ENCODE peak calls at places on chromosomes 16 and 17, in nine cellular contexts. B is CD8-positive, alpha-beta T cell; A is pancreas; T is BE2C; N is left ventricle myocardium inferior; F is uterus; C is osteoblast; R is mucosa of descending colon; M is heart left ventricle. Y is an unnamed sample.
A peak's percentile ranks its signal among the peaks of the same experiment; 100 is the strongest.

GRCh38 chr17:75096082-75096625 is 8.4 kb downstream of the SLC16A5 start:
- DNase-seq in A (peak; percentile 75), F (no peak), B (no peak), C (peak; percentile 96), R (peak; percentile 88), N (peak; percentile 75), M (peak; percentile 83), T (no peak), Y (peak; percentile 22)

GRCh38 chr17:45366049-45366448 is 49.2 kb upstream of the MAP3K14 start:
- DNase-seq in N (no peak), M (no peak), T (no peak), F (no peak), A (no peak), B (no peak), C (peak; percentile 15), R (no peak), Y (no peak)

GRCh38 chr16:80691111-80691761 is 113.2 kb downstream of the CDYL2 start:
- DNase-seq in R (no peak), A (no peak), C (peak; percentile 59), M (no peak), B (no peak), F (no peak), T (no peak), N (no peak), Y (no peak)

GRCh38 chr17:16477255-16477654 is 14.7 kb downstream of the LRRC75A start:
- DNase-seq in N (peak; percentile 37), A (peak; percentile 13), F (peak; percentile 69), C (peak; percentile 99), T (no peak), B (no peak), M (peak; percentile 38), R (no peak), Y (no peak)

GRCh38 chr17:4960279-4960922 is 7.2 kb downstream of the SPAG7 start:
- DNase-seq in M (no peak), N (no peak), R (no peak), B (no peak), F (no peak), C (peak; percentile 69), T (no peak), A (no peak), Y (no peak)

GRCh38 chr17:65029605-65030308 is 26.8 kb downstream of the GNA13 start:
- DNase-seq in M (no peak), N (no peak), B (no peak), A (no peak), R (no peak), T (no peak), F (no peak), C (no peak), Y (no peak)

GRCh38 chr16:84266451-84266850 is 26.6 kb upstream of the KCNG4 start:
- DNase-seq in M (peak; percentile 61), B (peak; percentile 25), N (peak; percentile 35), F (no peak), C (peak; percentile 82), T (peak; percentile 88), A (peak; percentile 17), R (peak; percentile 38), Y (peak; percentile 79)

GRCh38 chr17:18041776-18042175 is 2.6 kb downstream of the GID4 start:
- DNase-seq in F (no peak), M (no peak), T (no peak), A (no peak), R (no peak), N (no peak), C (peak; percentile 93), B (no peak), Y (no peak)

DNA sequence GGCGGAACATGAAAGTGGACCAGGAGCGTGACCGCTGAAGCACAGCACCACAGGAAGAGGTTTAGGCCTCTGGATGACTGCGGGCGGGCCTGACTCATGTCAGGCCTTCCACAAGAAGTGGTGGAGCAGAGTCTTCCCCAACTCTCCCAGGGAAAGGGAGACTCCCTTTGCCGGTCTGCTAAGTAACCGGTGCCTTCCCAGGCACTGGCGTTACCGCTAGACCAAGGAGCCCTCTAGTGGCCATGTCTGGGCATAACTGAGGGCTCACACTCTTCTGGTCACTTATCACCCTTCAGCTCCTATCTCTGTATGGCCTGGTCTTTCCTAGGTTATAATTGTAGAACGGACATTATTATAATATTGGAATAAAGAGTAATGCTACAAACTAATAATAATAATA is 1931.9 kb downstream of the TP53TG3F start:
- DNase-seq in R (peak; percentile 19), A (peak; percentile 60), F (no peak), M (peak; percentile 42), B (no peak), N (peak; percentile 28), C (no peak), T (peak; percentile 58), Y (peak; percentile 39)
- H3K9me3 ChIP-seq in R (peaks cover 61% of the 10 kb centered on the region), A (no peaks in the 10 kb centered on the region), F (no peaks in the 10 kb centered on the region), M (no peaks in the 10 kb centered on the region), B (no peaks in the 10 kb centered on the region), N (no peaks in the 10 kb centered on the region), C (no peaks in the 10 kb centered on the region), T (peaks cover 9% of the 10 kb centered on the region), Y (no peaks in the 10 kb centered on the region)

DNA sequence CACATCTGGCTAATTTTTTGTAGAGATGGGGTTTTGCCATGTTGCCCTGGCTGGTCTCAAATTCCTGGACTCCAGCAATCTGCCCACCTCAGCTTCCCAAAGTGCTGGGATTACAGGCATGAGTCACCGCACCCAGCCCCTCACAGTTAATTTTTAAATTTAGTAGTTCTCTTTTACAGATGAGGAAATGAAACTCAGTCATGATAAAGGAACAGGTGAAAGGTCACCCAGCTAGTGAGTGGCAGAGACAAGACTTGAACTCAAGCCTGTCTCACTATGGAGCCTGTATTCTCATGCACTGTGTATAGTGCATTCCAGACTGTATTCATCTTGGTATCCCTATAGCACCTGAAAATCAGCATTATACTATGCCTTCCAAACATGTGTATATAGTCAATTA is 77.1 kb upstream of the WSB1 start:
- DNase-seq in C (no peak), R (no peak), M (no peak), A (no peak), T (no peak), F (no peak), N (no peak), B (no peak), Y (no peak)
- H3K9me3 ChIP-seq in C (no peaks in the 10 kb centered on the region), R (no peaks in the 10 kb centered on the region), M (no peaks in the 10 kb centered on the region), A (no peaks in the 10 kb centered on the region), T (no peaks in the 10 kb centered on the region), F (no peaks in the 10 kb centered on the region), N (peaks cover 13% of the 10 kb centered on the region), B (no peaks in the 10 kb centered on the region), Y (no peaks in the 10 kb centered on the region)

GRCh38 chr17:54270499-54270898 is 447.8 kb downstream of the KIF2B start:
- DNase-seq in F (no peak), C (no peak), T (no peak), M (no peak), R (no peak), B (no peak), N (no peak), A (no peak), Y (no peak)

GRCh38 chr17:54269886-54270285 is 447.2 kb downstream of the KIF2B start:
- DNase-seq in B (no peak), T (no peak), C (no peak), F (no peak), A (no peak), N (no peak), M (no peak), R (no peak), Y (no peak)
- H3K9me3 ChIP-seq in B (no peaks in the 10 kb centered on the region), T (no peaks in the 10 kb centered on the region), C (peaks cover 4% of the 10 kb centered on the region), F (no peaks in the 10 kb centered on the region), A (no peaks in the 10 kb centered on the region), N (peaks cover 15% of the 10 kb centered on the region), M (no peaks in the 10 kb centered on the region), R (peaks cover 34% of the 10 kb centered on the region), Y (no peaks in the 10 kb centered on the region)

DNA sequence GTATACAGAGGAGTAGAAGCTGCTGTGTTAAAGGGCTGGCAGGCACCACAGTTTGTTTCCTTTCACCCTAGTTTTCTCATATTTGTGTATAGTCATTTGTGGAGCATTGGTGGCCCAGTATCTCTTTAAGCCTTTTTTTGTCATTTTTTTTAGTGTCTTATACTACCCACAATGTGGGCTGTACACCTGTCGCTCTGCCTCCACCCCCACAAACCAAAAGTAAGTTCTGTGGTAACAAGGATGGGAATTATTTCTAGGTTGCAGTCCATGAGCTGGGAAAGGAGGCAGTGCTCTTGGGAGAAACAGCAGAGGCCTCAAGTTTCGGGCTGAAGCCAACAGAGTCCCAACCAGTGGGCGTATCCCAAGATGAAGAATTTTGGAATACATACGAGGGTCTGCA is 6.2 kb downstream of the ZNF75A start:
- DNase-seq in R (no peak), B (no peak), T (no peak), N (no peak), F (no peak), A (no peak), M (no peak), C (no peak), Y (no peak)
- H3K9me3 ChIP-seq in R (peaks cover 97% of the 10 kb centered on the region), B (peaks cover 37% of the 10 kb centered on the region), T (peaks cover under 1% of the 10 kb centered on the region), N (peaks cover 100% of the 10 kb centered on the region), F (peaks cover 74% of the 10 kb centered on the region), A (no peaks in the 10 kb centered on the region), M (peaks cover 6% of the 10 kb centered on the region), C (peaks cover 24% of the 10 kb centered on the region), Y (peaks cover 3% of the 10 kb centered on the region)

Y was measured in HAP-1.